ENCODE peak calls at places on chromosomes 6 and 20, in eight cellular contexts. One of them, this sample, is unnamed.

GRCh38 chr20:38242848-38243449 is 17.6 kb downstream of the KIAA1755 start:
- DNase-seq in stimulated activated effector memory CD8-positive, alpha-beta T cell treated with anti-CD3 and anti-CD28 coated beads, Interleukin-12 subunit alpha, Interleukin-12 subunit beta, amount 100 ng/mL, for 72 hours: peak; percentile 62
- DNase-seq in activated naive CD4-positive, alpha-beta T cell treated with Interleukin-2 at 50 U/mL for 16 hours: no peak
- DNase-seq in KBM-7: peak; percentile 60
- DNase-seq in OCI-M1: peak; percentile 77
- DNase-seq in B cell: no peak
- DNase-seq in AG20443: no peak
- DNase-seq in IMR-90: no peak
- DNase-seq in this sample: no peak

GRCh38 chr20:33322456-33322855 is 39.4 kb downstream of the BPIFB1 start:
- DNase-seq in stimulated activated effector memory CD8-positive, alpha-beta T cell treated with anti-CD3 and anti-CD28 coated beads, Interleukin-12 subunit alpha, Interleukin-12 subunit beta, amount 100 ng/mL, for 72 hours: no peak
- DNase-seq in activated naive CD4-positive, alpha-beta T cell treated with Interleukin-2 at 50 U/mL for 16 hours: no peak
- DNase-seq in KBM-7: no peak
- DNase-seq in OCI-M1: no peak
- DNase-seq in B cell: no peak
- DNase-seq in AG20443: no peak
- DNase-seq in IMR-90: no peak
- DNase-seq in this sample: no peak

GRCh38 chr6:139257821-139258398 is 33.9 kb downstream of the TXLNB start:
- DNase-seq in stimulated activated effector memory CD8-positive, alpha-beta T cell treated with anti-CD3 and anti-CD28 coated beads, Interleukin-12 subunit alpha, Interleukin-12 subunit beta, amount 100 ng/mL, for 72 hours: peak; percentile 40
- DNase-seq in activated naive CD4-positive, alpha-beta T cell treated with Interleukin-2 at 50 U/mL for 16 hours: no peak
- DNase-seq in KBM-7: no peak
- DNase-seq in OCI-M1: no peak
- DNase-seq in B cell: no peak
- DNase-seq in AG20443: no peak
- DNase-seq in IMR-90: no peak
- DNase-seq in this sample: no peak

GRCh38 chr6:164072240-164072666 is 657.7 kb downstream of the QKI start:
- DNase-seq in stimulated activated effector memory CD8-positive, alpha-beta T cell treated with anti-CD3 and anti-CD28 coated beads, Interleukin-12 subunit alpha, Interleukin-12 subunit beta, amount 100 ng/mL, for 72 hours: no peak
- DNase-seq in activated naive CD4-positive, alpha-beta T cell treated with Interleukin-2 at 50 U/mL for 16 hours: no peak
- DNase-seq in KBM-7: no peak
- DNase-seq in OCI-M1: peak; percentile 41
- DNase-seq in B cell: no peak
- DNase-seq in AG20443: no peak
- DNase-seq in IMR-90: no peak
- DNase-seq in this sample: no peak

GRCh38 chr6:160337991-160338390 is 10.2 kb upstream of the SLC22A3 start:
- DNase-seq in stimulated activated effector memory CD8-positive, alpha-beta T cell treated with anti-CD3 and anti-CD28 coated beads, Interleukin-12 subunit alpha, Interleukin-12 subunit beta, amount 100 ng/mL, for 72 hours: no peak
- DNase-seq in activated naive CD4-positive, alpha-beta T cell treated with Interleukin-2 at 50 U/mL for 16 hours: no peak
- DNase-seq in KBM-7: no peak
- DNase-seq in OCI-M1: no peak
- DNase-seq in B cell: no peak
- DNase-seq in AG20443: no peak
- DNase-seq in IMR-90: no peak
- DNase-seq in this sample: no peak

GRCh38 chr6:116887884-116888283 is 10.8 kb downstream of the RFX6 start:
- DNase-seq in stimulated activated effector memory CD8-positive, alpha-beta T cell treated with anti-CD3 and anti-CD28 coated beads, Interleukin-12 subunit alpha, Interleukin-12 subunit beta, amount 100 ng/mL, for 72 hours: no peak
- DNase-seq in activated naive CD4-positive, alpha-beta T cell treated with Interleukin-2 at 50 U/mL for 16 hours: no peak
- DNase-seq in KBM-7: no peak
- DNase-seq in OCI-M1: no peak
- DNase-seq in B cell: no peak
- DNase-seq in AG20443: no peak
- DNase-seq in IMR-90: no peak
- DNase-seq in this sample: no peak

GRCh38 chr6:87837876-87838275 is 135.8 kb upstream of the AKIRIN2 start:
- DNase-seq in stimulated activated effector memory CD8-positive, alpha-beta T cell treated with anti-CD3 and anti-CD28 coated beads, Interleukin-12 subunit alpha, Interleukin-12 subunit beta, amount 100 ng/mL, for 72 hours: no peak
- DNase-seq in activated naive CD4-positive, alpha-beta T cell treated with Interleukin-2 at 50 U/mL for 16 hours: no peak
- DNase-seq in KBM-7: no peak
- DNase-seq in OCI-M1: no peak
- DNase-seq in B cell: no peak
- DNase-seq in AG20443: no peak
- DNase-seq in IMR-90: no peak
- DNase-seq in this sample: no peak

GRCh38 chr20:41176711-41177552 is 39.6 kb downstream of the PLCG1 start:
- DNase-seq in stimulated activated effector memory CD8-positive, alpha-beta T cell treated with anti-CD3 and anti-CD28 coated beads, Interleukin-12 subunit alpha, Interleukin-12 subunit beta, amount 100 ng/mL, for 72 hours: peak; percentile 43
- DNase-seq in activated naive CD4-positive, alpha-beta T cell treated with Interleukin-2 at 50 U/mL for 16 hours: no peak
- DNase-seq in KBM-7: no peak
- DNase-seq in OCI-M1: no peak
- DNase-seq in B cell: peak; percentile 32
- DNase-seq in AG20443: no peak
- DNase-seq in IMR-90: no peak
- DNase-seq in this sample: no peak

GRCh38 chr20:33251496-33251895 is 15.7 kb downstream of the BPIFA1 start:
- DNase-seq in stimulated activated effector memory CD8-positive, alpha-beta T cell treated with anti-CD3 and anti-CD28 coated beads, Interleukin-12 subunit alpha, Interleukin-12 subunit beta, amount 100 ng/mL, for 72 hours: no peak
- DNase-seq in activated naive CD4-positive, alpha-beta T cell treated with Interleukin-2 at 50 U/mL for 16 hours: no peak
- DNase-seq in KBM-7: no peak
- DNase-seq in OCI-M1: no peak
- DNase-seq in B cell: no peak
- DNase-seq in AG20443: no peak
- DNase-seq in IMR-90: no peak
- DNase-seq in this sample: no peak

GRCh38 chr6:164133095-164133494 is 718.6 kb downstream of the QKI start:
- DNase-seq in stimulated activated effector memory CD8-positive, alpha-beta T cell treated with anti-CD3 and anti-CD28 coated beads, Interleukin-12 subunit alpha, Interleukin-12 subunit beta, amount 100 ng/mL, for 72 hours: no peak
- DNase-seq in activated naive CD4-positive, alpha-beta T cell treated with Interleukin-2 at 50 U/mL for 16 hours: no peak
- DNase-seq in KBM-7: no peak
- DNase-seq in OCI-M1: peak; percentile 20
- DNase-seq in B cell: no peak
- DNase-seq in AG20443: no peak
- DNase-seq in IMR-90: no peak
- DNase-seq in this sample: no peak

GRCh38 chr6:22313796-22314195 is 17.0 kb upstream of the PRL start:
- DNase-seq in stimulated activated effector memory CD8-positive, alpha-beta T cell treated with anti-CD3 and anti-CD28 coated beads, Interleukin-12 subunit alpha, Interleukin-12 subunit beta, amount 100 ng/mL, for 72 hours: no peak
- DNase-seq in activated naive CD4-positive, alpha-beta T cell treated with Interleukin-2 at 50 U/mL for 16 hours: no peak
- DNase-seq in KBM-7: peak; percentile 4
- DNase-seq in OCI-M1: peak; percentile 37
- DNase-seq in B cell: no peak
- DNase-seq in AG20443: no peak
- DNase-seq in IMR-90: no peak
- DNase-seq in this sample: no peak

GRCh38 chr20:17281478-17281877 is 54.6 kb downstream of the PCSK2 start:
- DNase-seq in stimulated activated effector memory CD8-positive, alpha-beta T cell treated with anti-CD3 and anti-CD28 coated beads, Interleukin-12 subunit alpha, Interleukin-12 subunit beta, amount 100 ng/mL, for 72 hours: no peak
- DNase-seq in activated naive CD4-positive, alpha-beta T cell treated with Interleukin-2 at 50 U/mL for 16 hours: no peak
- DNase-seq in KBM-7: peak; percentile 13
- DNase-seq in OCI-M1: peak; percentile 14
- DNase-seq in B cell: no peak
- DNase-seq in AG20443: peak; percentile 10
- DNase-seq in IMR-90: peak; percentile 19
- DNase-seq in this sample: no peak

GRCh38 chr20:14036567-14036966 is 41.3 kb downstream of the MACROD2 start:
- DNase-seq in stimulated activated effector memory CD8-positive, alpha-beta T cell treated with anti-CD3 and anti-CD28 coated beads, Interleukin-12 subunit alpha, Interleukin-12 subunit beta, amount 100 ng/mL, for 72 hours: no peak
- DNase-seq in activated naive CD4-positive, alpha-beta T cell treated with Interleukin-2 at 50 U/mL for 16 hours: no peak
- DNase-seq in KBM-7: no peak
- DNase-seq in OCI-M1: no peak
- DNase-seq in B cell: no peak
- DNase-seq in AG20443: no peak
- DNase-seq in IMR-90: no peak
- DNase-seq in this sample: no peak

GRCh38 chr6:81950877-81951276 is 198.4 kb upstream of the TENT5A start:
- DNase-seq in stimulated activated effector memory CD8-positive, alpha-beta T cell treated with anti-CD3 and anti-CD28 coated beads, Interleukin-12 subunit alpha, Interleukin-12 subunit beta, amount 100 ng/mL, for 72 hours: no peak
- DNase-seq in activated naive CD4-positive, alpha-beta T cell treated with Interleukin-2 at 50 U/mL for 16 hours: no peak
- DNase-seq in KBM-7: peak; percentile 34
- DNase-seq in OCI-M1: no peak
- DNase-seq in B cell: no peak
- DNase-seq in AG20443: peak; percentile 12
- DNase-seq in IMR-90: peak; percentile 85
- DNase-seq in this sample: peak; percentile 21

GRCh38 chr6:157865249-157865648 is 42.2 kb downstream of the SNX9 start:
- DNase-seq in stimulated activated effector memory CD8-positive, alpha-beta T cell treated with anti-CD3 and anti-CD28 coated beads, Interleukin-12 subunit alpha, Interleukin-12 subunit beta, amount 100 ng/mL, for 72 hours: no peak
- DNase-seq in activated naive CD4-positive, alpha-beta T cell treated with Interleukin-2 at 50 U/mL for 16 hours: no peak
- DNase-seq in KBM-7: no peak
- DNase-seq in OCI-M1: no peak
- DNase-seq in B cell: no peak
- DNase-seq in AG20443: no peak
- DNase-seq in IMR-90: no peak
- DNase-seq in this sample: no peak

GRCh38 chr6:90484903-90485302 is 102.0 kb downstream of the MAP3K7 start:
- DNase-seq in stimulated activated effector memory CD8-positive, alpha-beta T cell treated with anti-CD3 and anti-CD28 coated beads, Interleukin-12 subunit alpha, Interleukin-12 subunit beta, amount 100 ng/mL, for 72 hours: no peak
- DNase-seq in activated naive CD4-positive, alpha-beta T cell treated with Interleukin-2 at 50 U/mL for 16 hours: no peak
- DNase-seq in KBM-7: no peak
- DNase-seq in OCI-M1: no peak
- DNase-seq in B cell: no peak
- DNase-seq in AG20443: no peak
- DNase-seq in IMR-90: no peak
- DNase-seq in this sample: no peak

GRCh38 chr6:10963113-10963512 is 76.3 kb downstream of the SYCP2L start:
- DNase-seq in stimulated activated effector memory CD8-positive, alpha-beta T cell treated with anti-CD3 and anti-CD28 coated beads, Interleukin-12 subunit alpha, Interleukin-12 subunit beta, amount 100 ng/mL, for 72 hours: no peak
- DNase-seq in activated naive CD4-positive, alpha-beta T cell treated with Interleukin-2 at 50 U/mL for 16 hours: no peak
- DNase-seq in KBM-7: no peak
- DNase-seq in OCI-M1: no peak
- DNase-seq in B cell: no peak
- DNase-seq in AG20443: no peak
- DNase-seq in IMR-90: peak; percentile 1
- DNase-seq in this sample: no peak

GRCh38 chr6:44559486-44560270 is 172.2 kb downstream of the CDC5L start:
- DNase-seq in stimulated activated effector memory CD8-positive, alpha-beta T cell treated with anti-CD3 and anti-CD28 coated beads, Interleukin-12 subunit alpha, Interleukin-12 subunit beta, amount 100 ng/mL, for 72 hours: no peak
- DNase-seq in activated naive CD4-positive, alpha-beta T cell treated with Interleukin-2 at 50 U/mL for 16 hours: no peak
- DNase-seq in KBM-7: no peak
- DNase-seq in OCI-M1: peak; percentile 59
- DNase-seq in B cell: peak; percentile 11
- DNase-seq in AG20443: no peak
- DNase-seq in IMR-90: no peak
- DNase-seq in this sample: no peak

GRCh38 chr6:11366934-11367637 is 134.6 kb upstream of the NEDD9 start:
- DNase-seq in stimulated activated effector memory CD8-positive, alpha-beta T cell treated with anti-CD3 and anti-CD28 coated beads, Interleukin-12 subunit alpha, Interleukin-12 subunit beta, amount 100 ng/mL, for 72 hours: no peak
- DNase-seq in activated naive CD4-positive, alpha-beta T cell treated with Interleukin-2 at 50 U/mL for 16 hours: no peak
- DNase-seq in KBM-7: no peak
- DNase-seq in OCI-M1: no peak
- DNase-seq in B cell: no peak
- DNase-seq in AG20443: peak; percentile 31
- DNase-seq in IMR-90: no peak
- DNase-seq in this sample: peak; percentile 54

GRCh38 chr6:41586564-41586963 is 40.4 kb downstream of the FOXP4 start:
- DNase-seq in stimulated activated effector memory CD8-positive, alpha-beta T cell treated with anti-CD3 and anti-CD28 coated beads, Interleukin-12 subunit alpha, Interleukin-12 subunit beta, amount 100 ng/mL, for 72 hours: no peak
- DNase-seq in activated naive CD4-positive, alpha-beta T cell treated with Interleukin-2 at 50 U/mL for 16 hours: no peak
- DNase-seq in KBM-7: no peak
- DNase-seq in OCI-M1: no peak
- DNase-seq in B cell: no peak
- DNase-seq in AG20443: no peak
- DNase-seq in IMR-90: peak; percentile 22
- DNase-seq in this sample: no peak

GRCh38 chr6:7267521-7268091 is 45.4 kb downstream of the SSR1 start:
- DNase-seq in stimulated activated effector memory CD8-positive, alpha-beta T cell treated with anti-CD3 and anti-CD28 coated beads, Interleukin-12 subunit alpha, Interleukin-12 subunit beta, amount 100 ng/mL, for 72 hours: no peak
- DNase-seq in activated naive CD4-positive, alpha-beta T cell treated with Interleukin-2 at 50 U/mL for 16 hours: no peak
- DNase-seq in KBM-7: no peak
- DNase-seq in OCI-M1: no peak
- DNase-seq in B cell: no peak
- DNase-seq in AG20443: peak; percentile 96
- DNase-seq in IMR-90: peak; percentile 94
- DNase-seq in this sample: peak; percentile 92

GRCh38 chr6:127299522-127300240 is 33.0 kb downstream of the RNF146 start:
- DNase-seq in stimulated activated effector memory CD8-positive, alpha-beta T cell treated with anti-CD3 and anti-CD28 coated beads, Interleukin-12 subunit alpha, Interleukin-12 subunit beta, amount 100 ng/mL, for 72 hours: no peak
- DNase-seq in activated naive CD4-positive, alpha-beta T cell treated with Interleukin-2 at 50 U/mL for 16 hours: no peak
- DNase-seq in KBM-7: no peak
- DNase-seq in OCI-M1: no peak
- DNase-seq in B cell: no peak
- DNase-seq in AG20443: no peak
- DNase-seq in IMR-90: peak; percentile 28
- DNase-seq in this sample: no peak

GRCh38 chr6:72553531-72554202 is 68.2 kb upstream of the KCNQ5 start:
- DNase-seq in stimulated activated effector memory CD8-positive, alpha-beta T cell treated with anti-CD3 and anti-CD28 coated beads, Interleukin-12 subunit alpha, Interleukin-12 subunit beta, amount 100 ng/mL, for 72 hours: no peak
- DNase-seq in activated naive CD4-positive, alpha-beta T cell treated with Interleukin-2 at 50 U/mL for 16 hours: no peak
- DNase-seq in KBM-7: no peak
- DNase-seq in OCI-M1: peak; percentile 60
- DNase-seq in B cell: no peak
- DNase-seq in AG20443: peak; percentile 66
- DNase-seq in IMR-90: peak; percentile 93
- DNase-seq in this sample: peak; percentile 40

GRCh38 chr6:158756126-158756525 is 63.0 kb downstream of the EZR start:
- DNase-seq in stimulated activated effector memory CD8-positive, alpha-beta T cell treated with anti-CD3 and anti-CD28 coated beads, Interleukin-12 subunit alpha, Interleukin-12 subunit beta, amount 100 ng/mL, for 72 hours: no peak
- DNase-seq in activated naive CD4-positive, alpha-beta T cell treated with Interleukin-2 at 50 U/mL for 16 hours: no peak
- DNase-seq in KBM-7: no peak
- DNase-seq in OCI-M1: no peak
- DNase-seq in B cell: no peak
- DNase-seq in AG20443: no peak
- DNase-seq in IMR-90: no peak
- DNase-seq in this sample: no peak

GRCh38 chr20:62795023-62795761 is 1.1 kb upstream of the MRGBP start:
- DNase-seq in stimulated activated effector memory CD8-positive, alpha-beta T cell treated with anti-CD3 and anti-CD28 coated beads, Interleukin-12 subunit alpha, Interleukin-12 subunit beta, amount 100 ng/mL, for 72 hours: peak; percentile 84
- DNase-seq in activated naive CD4-positive, alpha-beta T cell treated with Interleukin-2 at 50 U/mL for 16 hours: peak; percentile 74
- DNase-seq in KBM-7: peak; percentile 70
- DNase-seq in OCI-M1: peak; percentile 75
- DNase-seq in B cell: peak; percentile 59
- DNase-seq in AG20443: no peak
- DNase-seq in IMR-90: peak; percentile 49
- DNase-seq in this sample: peak; percentile 64

GRCh38 chr6:157873735-157874344 is 50.8 kb downstream of the SNX9 start:
- DNase-seq in stimulated activated effector memory CD8-positive, alpha-beta T cell treated with anti-CD3 and anti-CD28 coated beads, Interleukin-12 subunit alpha, Interleukin-12 subunit beta, amount 100 ng/mL, for 72 hours: peak; percentile 90
- DNase-seq in activated naive CD4-positive, alpha-beta T cell treated with Interleukin-2 at 50 U/mL for 16 hours: peak; percentile 83
- DNase-seq in KBM-7: peak; percentile 82
- DNase-seq in OCI-M1: peak; percentile 86
- DNase-seq in B cell: peak; percentile 78
- DNase-seq in AG20443: peak; percentile 84
- DNase-seq in IMR-90: peak; percentile 64
- DNase-seq in this sample: peak; percentile 71

GRCh38 chr6:47651505-47651944 is 46.9 kb upstream of the ADGRF4 start:
- DNase-seq in stimulated activated effector memory CD8-positive, alpha-beta T cell treated with anti-CD3 and anti-CD28 coated beads, Interleukin-12 subunit alpha, Interleukin-12 subunit beta, amount 100 ng/mL, for 72 hours: no peak
- DNase-seq in activated naive CD4-positive, alpha-beta T cell treated with Interleukin-2 at 50 U/mL for 16 hours: no peak
- DNase-seq in KBM-7: no peak
- DNase-seq in OCI-M1: no peak
- DNase-seq in B cell: no peak
- DNase-seq in AG20443: peak; percentile 72
- DNase-seq in IMR-90: peak; percentile 74
- DNase-seq in this sample: peak; percentile 66

GRCh38 chr6:138765896-138766487 is 7.6 kb upstream of the CCDC28A start:
- DNase-seq in stimulated activated effector memory CD8-positive, alpha-beta T cell treated with anti-CD3 and anti-CD28 coated beads, Interleukin-12 subunit alpha, Interleukin-12 subunit beta, amount 100 ng/mL, for 72 hours: no peak
- DNase-seq in activated naive CD4-positive, alpha-beta T cell treated with Interleukin-2 at 50 U/mL for 16 hours: no peak
- DNase-seq in KBM-7: peak; percentile 65
- DNase-seq in OCI-M1: peak; percentile 75
- DNase-seq in B cell: no peak
- DNase-seq in AG20443: peak; percentile 50
- DNase-seq in IMR-90: peak; percentile 56
- DNase-seq in this sample: peak; percentile 58